ENCODE peak calls at places on chromosomes 13 and 19, in four cellular contexts. W, D, C and V are unnamed samples.

GRCh38 chr13:47146136-47146535 is 249.3 kb upstream of the HTR2A start:
- DNase-seq in W (peak; percentile 89), D (no peak), C (no peak), V (no peak)

GRCh38 chr19:27971869-27972268 is 1241.1 kb downstream of the UQCRFS1 start:
- DNase-seq in W (no peak), D (no peak), C (no peak), V (no peak)

GRCh38 chr19:48290923-48291700 is 21.2 kb downstream of the ZNF114 start:
- DNase-seq in W (peak; percentile 81), D (peak; percentile 78), C (peak; percentile 71), V (no peak)

GRCh38 chr19:10815969-10816635 is 19.9 kb downstream of the TMED1 start:
- DNase-seq in W (peak; percentile 14), D (no peak), C (no peak), V (no peak)

GRCh38 chr19:5880604-5881078 is 10.3 kb upstream of the FUT5 start:
- DNase-seq in W (peak; percentile 74), D (no peak), C (no peak), V (no peak)

GRCh38 chr13:20461481-20461859 is 64.2 kb downstream of the CRYL1 start:
- DNase-seq in W (peak; percentile 49), D (peak; percentile 6), C (no peak), V (no peak)

GRCh38 chr19:55300821-55301458 is 17.1 kb downstream of the BRSK1 start:
- DNase-seq in W (no peak), D (no peak), C (no peak), V (no peak)

GRCh38 chr19:12180377-12180776 is 17.5 kb downstream of the ZNF136 start:
- DNase-seq in W (no peak), D (no peak), C (no peak), V (no peak)

GRCh38 chr13:111344471-111345191 is 24.2 kb downstream of the TEX29 start:
- DNase-seq in W (peak; percentile 92), D (no peak), C (peak; percentile 39), V (no peak)

GRCh38 chr19:38554676-38555141 is 63.0 kb downstream of the MAP4K1 start:
- DNase-seq in W (no peak), D (no peak), C (no peak), V (no peak)

GRCh38 chr13:24923305-24923640 is 159.3 kb downstream of the RNF17 start:
- DNase-seq in W (peak; percentile 75), D (no peak), C (peak; percentile 13), V (no peak)

DNA sequence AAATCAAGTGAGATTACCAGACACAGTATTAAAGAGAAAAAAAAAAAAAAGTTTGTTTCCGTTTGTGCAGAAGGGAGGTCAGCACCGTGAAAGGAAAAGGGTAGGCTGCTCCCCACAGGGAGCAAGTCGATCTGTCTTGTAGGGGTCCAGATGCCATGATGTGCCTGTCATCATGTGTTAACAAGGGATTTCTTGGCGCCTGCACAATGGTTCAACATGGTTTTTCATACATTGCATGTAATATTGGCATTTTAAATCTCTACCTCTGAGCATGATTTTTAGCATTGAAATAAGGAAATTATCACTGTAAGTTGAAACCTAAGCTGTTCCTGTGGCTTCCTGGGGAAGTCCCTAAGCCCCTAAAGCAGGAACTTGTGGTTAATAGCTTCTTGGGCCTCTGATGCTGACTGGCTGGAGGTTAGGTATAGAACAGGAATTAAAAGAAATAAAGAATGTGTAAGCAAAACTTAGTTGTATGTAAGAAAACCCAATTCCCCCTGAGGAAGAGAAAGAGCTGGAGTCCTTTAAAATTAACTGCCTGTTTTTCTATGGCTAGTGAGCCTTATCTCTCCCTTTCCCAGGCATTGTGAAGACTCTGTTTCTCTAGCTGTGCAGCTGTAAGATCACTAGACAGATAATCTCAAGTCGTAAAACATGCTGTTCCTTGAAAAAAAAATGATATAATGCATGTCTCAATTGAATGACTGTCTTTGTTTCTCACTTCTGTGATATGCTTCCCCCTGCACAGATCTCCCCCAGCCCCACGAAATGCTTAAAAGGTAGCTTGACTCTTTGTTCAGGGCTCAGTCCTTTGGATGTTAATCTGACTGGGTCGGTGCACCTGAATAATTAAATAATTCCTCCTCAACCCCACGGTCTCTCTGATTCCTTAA is 7.4 kb upstream of the FCGBP start:
- DNase-seq in W (peak; percentile 38), D (peak; percentile 42), C (no peak), V (no peak)
- H2AFZ ChIP-seq in W (no peak overlapping the region), D (no peak overlapping the region), C (no peak overlapping the region), V (no peak overlapping the region)

GRCh38 chr19:36141039-36141914 is 1.4 kb downstream of the CAPNS1 start:
- DNase-seq in W (peak; percentile 76), D (peak; percentile 86), C (peak; percentile 94), V (peak; percentile 87)
- H3K9me1 ChIP-seq in W (peaks cover 13% of the 10 kb centered on the region), D (no peaks in the 10 kb centered on the region), C (peaks cover 8% of the 10 kb centered on the region), V (peaks cover 2% of the 10 kb centered on the region)

GRCh38 chr13:30864352-30865130 is 41.5 kb upstream of the MEDAG start:
- DNase-seq in W (peak; percentile 98), D (peak; percentile 83), C (no peak), V (no peak)

GRCh38 chr13:30863231-30863630 is 42.8 kb upstream of the MEDAG start:
- DNase-seq in W (no peak), D (no peak), C (no peak), V (no peak)

GRCh38 chr13:30862707-30863106 is 43.4 kb upstream of the MEDAG start:
- DNase-seq in W (no peak), D (no peak), C (no peak), V (no peak)

GRCh38 chr13:30865131-30866009 is 40.7 kb upstream of the MEDAG start:
- DNase-seq in W (peak; percentile 96), D (peak; percentile 92), C (peak; percentile 53), V (peak; percentile 80)

GRCh38 chr13:30863796-30864195 is 42.3 kb upstream of the MEDAG start:
- DNase-seq in W (no peak), D (no peak), C (no peak), V (no peak)
- H2AFZ ChIP-seq in W (no peak overlapping the region), D (peak overlapping the region; percentile 75), C (no peak overlapping the region), V (peak overlapping the region; percentile 42)

GRCh38 chr19:17112271-17112670 is 36.7 kb downstream of the MYO9B start:
- DNase-seq in W (no peak), D (no peak), C (no peak), V (no peak)

GRCh38 chr19:17111766-17112165 is 36.2 kb downstream of the MYO9B start:
- DNase-seq in W (no peak), D (no peak), C (no peak), V (no peak)

GRCh38 chr19:17112700-17113099 is 37.1 kb downstream of the MYO9B start:
- DNase-seq in W (no peak), D (no peak), C (no peak), V (no peak)

GRCh38 chr19:17113127-17113785 is 37.7 kb downstream of the MYO9B start:
- DNase-seq in W (no peak), D (no peak), C (no peak), V (no peak)

DNA sequence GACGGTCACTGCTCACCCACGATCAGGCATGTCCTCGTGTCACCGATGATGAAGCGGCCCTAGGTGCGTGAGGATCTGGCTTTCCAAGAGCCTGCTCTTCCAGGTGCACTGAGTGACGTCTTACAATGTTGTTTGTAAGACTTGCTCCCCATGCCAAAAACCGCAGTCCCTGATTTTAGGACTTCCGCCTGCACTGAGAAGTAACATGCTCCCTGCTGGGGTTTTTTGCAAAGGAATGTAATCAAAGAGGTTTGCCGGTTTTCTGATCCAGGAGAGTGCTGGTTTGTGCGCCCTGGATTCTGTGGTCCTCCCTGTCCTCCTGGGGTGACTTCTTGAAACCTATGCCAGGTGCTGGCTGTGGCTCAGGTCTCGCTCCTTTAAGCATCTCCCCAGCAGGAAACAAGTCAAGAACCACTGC is 38.8 kb downstream of the MYO9B start:
- DNase-seq in W (peak; percentile 57), D (no peak), C (no peak), V (no peak)
- H3K9me1 ChIP-seq in W (peaks cover 26% of the 10 kb centered on the region), D (no peaks in the 10 kb centered on the region), C (no peaks in the 10 kb centered on the region), V (peaks cover 7% of the 10 kb centered on the region)

DNA sequence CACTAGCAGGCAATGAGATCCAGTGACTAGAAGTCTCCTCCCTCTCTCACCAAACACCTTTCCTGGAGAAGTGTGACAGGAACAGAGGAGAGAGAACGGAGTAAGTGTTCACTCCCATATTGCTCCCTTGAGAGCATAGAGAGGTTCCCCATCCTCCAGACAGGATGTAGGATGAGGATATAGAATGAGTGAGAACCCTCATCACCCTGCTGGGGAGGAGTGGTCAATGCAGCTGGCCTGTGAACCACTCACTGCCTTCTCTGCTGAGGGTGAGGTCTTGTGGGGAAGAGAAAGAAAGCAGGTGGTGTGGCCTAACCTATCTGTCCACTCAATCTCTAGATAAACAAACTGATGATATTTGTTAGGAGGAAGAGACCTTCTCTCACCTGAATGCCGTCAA is 386.6 kb downstream of the PCDH20 start:
- DNase-seq in W (no peak), D (no peak), C (no peak), V (no peak)
- H2AFZ ChIP-seq in W (no peak overlapping the region), D (no peak overlapping the region), C (no peak overlapping the region), V (no peak overlapping the region)

GRCh38 chr19:49767380-49767779 is 579 bp downstream of the AP2A1 start:
- DNase-seq in W (no peak), D (peak; percentile 20), C (no peak), V (no peak)

GRCh38 chr19:49767967-49768581 is 1.3 kb downstream of the AP2A1 start:
- DNase-seq in W (no peak), D (no peak), C (no peak), V (no peak)

GRCh38 chr19:49766007-49766937 is 529 bp upstream of the AP2A1 start:
- DNase-seq in W (peak; percentile 100), D (peak; percentile 100), C (peak; percentile 99), V (peak; percentile 100)

GRCh38 chr19:49764341-49764740 is 1.2 kb upstream of the TSKS start:
- DNase-seq in W (no peak), D (no peak), C (no peak), V (no peak)

DNA sequence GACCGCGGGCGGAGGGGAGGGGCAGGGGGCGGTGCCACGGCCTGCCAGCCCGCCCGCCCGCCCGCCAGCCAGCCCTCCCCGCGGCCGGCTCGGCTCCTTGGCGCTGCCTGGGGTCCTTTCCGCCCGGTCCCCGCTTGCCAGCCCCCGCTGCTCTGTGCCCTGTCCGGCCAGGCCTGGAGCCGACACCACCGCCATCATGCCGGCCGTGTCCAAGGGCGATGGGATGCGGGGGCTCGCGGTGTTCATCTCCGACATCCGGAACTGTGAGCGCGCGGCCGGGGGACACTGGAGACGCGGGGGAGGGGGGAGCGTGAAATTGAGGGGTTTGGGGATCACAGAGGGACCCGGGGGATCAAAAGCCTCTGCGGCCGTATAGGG is at the start of gene AP2A1:
- DNase-seq in W (no peak), D (no peak), C (no peak), V (no peak)
- H3K9me1 ChIP-seq in W (peaks cover 19% of the 10 kb centered on the region), D (no peaks in the 10 kb centered on the region), C (no peaks in the 10 kb centered on the region), V (peaks cover 2% of the 10 kb centered on the region)

GRCh38 chr19:34998777-34999497 is 1.2 kb upstream of the GRAMD1A start:
- DNase-seq in W (no peak), D (no peak), C (peak; percentile 54), V (no peak)

GRCh38 chr19:34994286-34994642 is 5.9 kb upstream of the GRAMD1A start:
- DNase-seq in W (no peak), D (no peak), C (no peak), V (no peak)

GRCh38 chr19:34994643-34995471 is 5.3 kb upstream of the GRAMD1A start:
- DNase-seq in W (no peak), D (peak; percentile 80), C (no peak), V (no peak)

GRCh38 chr19:34996978-34997640 is 3.0 kb upstream of the GRAMD1A start:
- DNase-seq in W (no peak), D (peak; percentile 82), C (no peak), V (no peak)

DNA sequence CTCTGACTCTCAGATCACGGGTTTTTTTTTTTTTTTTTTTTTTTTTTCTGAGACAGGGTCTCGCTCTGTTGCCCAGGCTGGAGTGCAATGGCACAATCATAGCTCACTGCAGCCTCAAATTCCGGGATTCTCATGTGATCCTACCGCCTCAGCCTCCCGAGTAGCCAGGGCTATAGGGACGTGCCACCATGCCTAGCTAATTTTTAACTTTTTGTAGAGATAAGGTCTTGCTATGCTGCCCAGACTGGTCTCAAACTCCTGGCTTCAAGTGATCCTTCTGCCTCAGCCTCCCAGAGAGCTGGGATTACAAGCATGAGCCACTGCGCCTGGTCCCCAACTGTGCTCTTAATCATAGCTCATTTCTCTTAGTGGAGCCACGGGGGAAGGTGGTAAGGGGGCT is 4.6 kb upstream of the GRAMD1A start:
- DNase-seq in W (no peak), D (no peak), C (no peak), V (no peak)
- H2AFZ ChIP-seq in W (no peak overlapping the region), D (no peak overlapping the region), C (no peak overlapping the region), V (no peak overlapping the region)